ENCODE peak calls at places on chromosomes 5 and 9, in five cellular contexts. G, P, F, T and W are unnamed samples.

GRCh38 chr9:27333241-27334052 is 36.5 kb upstream of the EQTN start:
- DNase-seq in P (peak), G (peak), T (peak), F (peak), W (peak)

GRCh38 chr5:102313907-102314306 is 17.8 kb upstream of the SLCO4C1 start:
- DNase-seq in G (no peak), F (no peak), T (no peak), P (no peak), W (no peak)

GRCh38 chr9:133429216-133429613 is 7.0 kb downstream of the ADAMTS13 start:
- DNase-seq in P (no peak), G (no peak), F (no peak), T (no peak), W (no peak)

GRCh38 chr9:26357803-26358339 is 534.7 kb downstream of the CAAP1 start:
- DNase-seq in P (no peak), F (no peak), T (no peak), G (no peak), W (no peak)

GRCh38 chr5:90184764-90185163 is 224.8 kb downstream of the CETN3 start:
- DNase-seq in F (no peak), G (no peak), P (no peak), T (no peak), W (no peak)

GRCh38 chr5:100270323-100270771 is 264.8 kb upstream of the FAM174A start:
- DNase-seq in F (no peak), T (no peak), P (no peak), G (no peak), W (no peak)

GRCh38 chr5:138955013-138955660 is 80.0 kb upstream of the LRRTM2 start:
- DNase-seq in T (peak), P (no peak), F (no peak), G (no peak), W (peak)

GRCh38 chr5:65803699-65804426 is 81.9 kb downstream of the NLN start:
- DNase-seq in P (no peak), G (no peak), F (no peak), T (no peak), W (peak)

GRCh38 chr5:1129725-1130082 is 17.8 kb upstream of the SLC12A7 start:
- DNase-seq in G (no peak), P (no peak), F (no peak), T (no peak), W (no peak)

GRCh38 chr5:102528600-102528999 is 29.8 kb upstream of the SLCO6A1 start:
- DNase-seq in T (no peak), P (no peak), F (no peak), G (no peak), W (no peak)

GRCh38 chr5:173823274-173823644 is 64.9 kb upstream of the CPEB4 start:
- DNase-seq in G (no peak), F (no peak), P (no peak), T (no peak), W (no peak)

GRCh38 chr5:172858511-172858989 is 24.5 kb downstream of the ERGIC1 start:
- DNase-seq in P (peak), G (no peak), T (peak), F (no peak), W (no peak)

GRCh38 chr9:97564291-97565175 is 63.1 kb downstream of the TMOD1 start:
- DNase-seq in G (peak), T (no peak), P (peak), F (no peak), W (peak)

GRCh38 chr9:35918780-35919179 is 9.5 kb downstream of the SPAAR start:
- DNase-seq in G (peak), F (no peak), P (no peak), T (no peak), W (no peak)

GRCh38 chr5:103232393-103232999 is 26.1 kb upstream of the MACIR start:
- DNase-seq in T (peak), P (peak), F (no peak), G (peak), W (peak)

GRCh38 chr5:77337716-77338115 is 127.2 kb downstream of the PDE8B start:
- DNase-seq in F (no peak), T (no peak), P (no peak), G (no peak), W (no peak)

GRCh38 chr5:36656556-36656955 is 50.1 kb downstream of the SLC1A3 start:
- DNase-seq in T (no peak), G (no peak), F (no peak), P (no peak), W (no peak)

GRCh38 chr5:178067705-178068104 is 45.6 kb upstream of the N4BP3 start:
- DNase-seq in F (no peak), T (no peak), P (no peak), G (no peak), W (no peak)

GRCh38 chr5:96995419-96995818 is 59.5 kb downstream of the LNPEP start:
- DNase-seq in G (no peak), T (no peak), P (no peak), F (no peak), W (no peak)

GRCh38 chr9:126470251-126470993 is 143.3 kb upstream of the LMX1B start:
- DNase-seq in T (no peak), F (no peak), P (no peak), G (no peak), W (no peak)

GRCh38 chr5:37814699-37815098 is 25.1 kb downstream of the GDNF start:
- DNase-seq in F (no peak), P (no peak), G (no peak), T (no peak), W (peak)

GRCh38 chr5:66882592-66883227 is 286.5 kb downstream of the MAST4 start:
- DNase-seq in T (no peak), F (no peak), G (peak), P (peak), W (peak)

GRCh38 chr5:180900178-180900577 is 1.2 kb downstream of the BTNL8 start:
- DNase-seq in F (no peak), T (no peak), P (no peak), G (no peak), W (no peak)

GRCh38 chr5:14809369-14810144 is 62.0 kb downstream of the ANKH start:
- DNase-seq in T (peak), G (peak), P (peak), F (no peak), W (peak)

GRCh38 chr5:164617290-164617689 is 1111.9 kb downstream of the MAT2B start:
- DNase-seq in T (no peak), P (no peak), F (no peak), G (no peak), W (no peak)

GRCh38 chr5:171426266-171426665 is 6.8 kb downstream of the FGF18 start:
- DNase-seq in G (no peak), T (no peak), P (no peak), F (no peak), W (no peak)

GRCh38 chr5:169861934-169862333 is 118.4 kb downstream of the INSYN2B start:
- DNase-seq in P (no peak), T (no peak), G (no peak), F (no peak), W (peak)

GRCh38 chr5:52262844-52263243 is 524.9 kb upstream of the ITGA1 start:
- DNase-seq in T (no peak), P (no peak), F (no peak), G (no peak), W (no peak)

GRCh38 chr5:147673276-147673675 is 109.3 kb downstream of the JAKMIP2 start:
- DNase-seq in F (no peak), P (no peak), G (no peak), T (no peak), W (no peak)

GRCh38 chr5:50476549-50476948 is 35.5 kb upstream of the EMB start:
- DNase-seq in G (no peak), P (no peak), T (no peak), F (no peak), W (no peak)

DNA sequence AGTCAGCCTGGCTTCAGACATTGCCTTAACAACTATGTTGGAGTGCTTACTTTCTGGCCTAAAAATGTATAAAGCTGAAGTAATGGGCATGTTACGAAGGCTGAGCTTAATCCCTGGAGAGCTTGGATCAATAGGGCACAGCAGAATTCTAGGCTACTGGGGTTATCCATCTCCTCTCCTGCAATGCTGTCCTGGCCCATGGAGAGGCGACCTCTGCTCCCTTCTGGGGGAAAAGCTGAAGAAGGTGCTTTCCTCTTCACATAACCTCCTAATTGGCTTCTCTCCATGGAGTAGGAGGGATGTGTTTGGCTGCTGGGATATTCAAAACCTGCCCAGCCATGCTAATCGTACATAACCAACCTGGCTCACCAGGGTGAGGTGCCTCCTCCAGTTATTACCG is 403.5 kb downstream of the DMRT2 start:
- DNase-seq in T (peak), G (no peak), F (no peak), P (no peak), W (no peak)
- TF ChIP-seq MAFK in T (no peak), G (no peak), F (no peak), P (no peak), W (no peak)

GRCh38 chr5:111200828-111201227 is 23.4 kb upstream of the CAMK4 start:
- DNase-seq in F (no peak), T (no peak), P (no peak), G (no peak), W (no peak)

GRCh38 chr5:111194925-111195324 is 29.3 kb upstream of the CAMK4 start:
- DNase-seq in G (no peak), T (no peak), P (no peak), F (no peak), W (peak)

GRCh38 chr5:111197523-111197922 is 26.7 kb upstream of the CAMK4 start:
- DNase-seq in F (no peak), T (peak), G (peak), P (no peak), W (no peak)

GRCh38 chr5:111201705-111202104 is 22.5 kb upstream of the CAMK4 start:
- DNase-seq in G (no peak), P (no peak), F (no peak), T (no peak), W (no peak)

DNA sequence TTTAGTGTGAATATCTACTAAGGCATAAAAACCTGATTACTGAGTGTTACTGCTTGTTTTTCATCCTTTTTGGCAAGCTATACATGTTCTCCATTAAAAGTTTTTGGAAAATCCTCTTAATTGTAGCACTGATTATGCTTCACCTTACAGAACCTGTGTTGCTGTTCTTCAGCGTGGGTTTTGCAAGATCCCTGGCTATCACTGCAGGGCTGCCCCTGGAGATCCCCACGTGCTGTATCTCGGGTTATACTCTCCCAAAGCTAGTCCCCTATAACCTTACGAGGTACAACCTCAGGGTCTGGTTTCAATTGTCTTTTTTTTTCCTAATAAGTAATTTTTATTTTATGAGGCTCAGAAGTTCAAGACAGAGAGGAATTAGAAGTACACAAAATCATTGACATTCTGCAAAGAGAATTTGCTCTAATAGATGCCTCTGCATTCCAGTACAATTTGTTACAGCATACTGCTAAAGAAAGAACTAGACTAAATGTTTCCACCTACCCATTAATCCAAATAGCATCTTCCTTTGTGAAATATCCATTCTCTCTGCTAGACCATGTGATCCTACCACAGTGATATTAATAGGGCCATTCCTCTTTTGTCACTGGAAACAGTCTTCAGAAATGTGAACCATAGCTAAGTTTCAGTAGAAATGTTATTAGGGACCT is 25.8 kb upstream of the CAMK4 start:
- DNase-seq in T (no peak), G (no peak), P (no peak), F (no peak), W (no peak)
- TF ChIP-seq MAFK in T (no peak), G (no peak), P (no peak), F (no peak), W (no peak)

GRCh38 chr9:129875181-129875611 is 39.9 kb downstream of the USP20 start:
- DNase-seq in F (no peak), G (peak), P (no peak), T (no peak), W (no peak)
- TF ChIP-seq MAFK in F (no peak), G (no peak), P (no peak), T (no peak), W (no peak)

GRCh38 chr5:143837306-143837848 is 25.4 kb downstream of the HMHB1 start:
- DNase-seq in F (no peak), G (no peak), P (no peak), T (no peak), W (peak)
- TF ChIP-seq MAFK in F (no peak), G (no peak), P (no peak), T (no peak), W (no peak)

DNA sequence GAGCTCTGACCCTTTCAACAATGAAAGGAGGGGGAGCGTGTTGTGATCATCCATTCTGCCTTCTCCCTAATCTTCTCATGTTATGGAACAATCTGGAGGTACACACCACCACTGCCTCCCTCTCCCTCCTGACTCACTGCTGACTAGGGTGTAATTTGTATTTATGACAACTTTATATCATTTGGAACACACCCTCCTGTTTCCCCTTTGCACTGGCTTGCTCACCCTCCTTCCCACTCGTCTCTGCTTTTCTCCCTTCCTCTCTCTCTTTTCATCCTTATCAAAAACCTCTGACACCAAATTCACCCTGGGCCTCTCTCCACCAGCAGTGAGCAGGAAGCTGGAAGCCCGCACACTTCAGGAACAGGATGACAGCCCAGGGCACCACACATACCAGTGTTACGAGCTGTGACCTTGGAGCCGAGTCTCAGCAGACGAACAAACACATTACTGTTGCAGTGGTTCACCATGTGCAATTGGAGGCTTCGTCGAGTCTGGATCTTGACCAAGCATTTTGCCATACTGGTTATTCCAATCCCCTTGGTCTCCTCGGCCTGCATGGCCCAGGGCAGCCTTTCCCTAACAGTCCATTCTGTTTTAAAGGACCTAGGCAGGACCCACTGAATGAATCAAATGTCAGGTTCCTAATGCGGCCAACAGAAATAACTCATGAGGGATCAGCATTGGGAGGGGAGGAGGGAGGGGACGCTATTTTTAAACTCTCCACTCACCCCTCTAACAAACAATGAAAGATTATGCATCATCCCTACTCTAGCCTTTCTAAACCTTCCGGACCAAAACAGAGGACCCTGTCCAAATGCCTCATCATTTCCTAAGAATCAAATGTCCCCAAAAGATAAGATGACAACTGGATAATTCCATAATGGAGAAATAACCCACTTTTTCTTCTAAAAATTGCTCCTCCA is 203.9 kb upstream of the RASEF start:
- DNase-seq in P (no peak), T (peak), F (no peak), G (peak), W (no peak)
- TF ChIP-seq MAFK in P (no peak), T (no peak), F (no peak), G (no peak), W (no peak)